ENCODE peak calls at places on chromosomes 11 and 22, in six cellular contexts. One of them, this sample, is unnamed.
A peak's percentile ranks its signal among the peaks of the same experiment; 100 is the strongest.

GRCh38 chr22:43566561-43567332 is 154.9 kb downstream of the MPPED1 start:
- DNase-seq in SK-N-SH: no peak
- DNase-seq in neural progenitor cell: no peak
- DNase-seq in HCT116: no peak
- DNase-seq in OCI-LY7: no peak
- DNase-seq in PC-3: no peak
- DNase-seq in this sample: no peak

GRCh38 chr22:23509571-23510302 is 70.4 kb downstream of the IGLL1 start:
- DNase-seq in OCI-LY7: no peak
- DNase-seq in neural progenitor cell: no peak
- DNase-seq in PC-3: no peak
- DNase-seq in SK-N-SH: no peak
- DNase-seq in HCT116: no peak
- DNase-seq in this sample: peak; percentile 20

GRCh38 chr22:43293661-43294392 is 49.3 kb downstream of the SCUBE1 start:
- DNase-seq in PC-3: peak; percentile 29
- DNase-seq in OCI-LY7: no peak
- DNase-seq in HCT116: no peak
- DNase-seq in neural progenitor cell: peak; percentile 26
- DNase-seq in SK-N-SH: no peak
- DNase-seq in this sample: peak; percentile 74

GRCh38 chr11:122816701-122817100 is 21.6 kb upstream of the CRTAM start:
- DNase-seq in SK-N-SH: no peak
- DNase-seq in HCT116: no peak
- DNase-seq in PC-3: no peak
- DNase-seq in neural progenitor cell: no peak
- DNase-seq in OCI-LY7: no peak
- DNase-seq in this sample: no peak

GRCh38 chr11:28366549-28367341 is 258.6 kb downstream of the METTL15 start:
- DNase-seq in SK-N-SH: no peak
- DNase-seq in neural progenitor cell: no peak
- DNase-seq in PC-3: no peak
- DNase-seq in HCT116: no peak
- DNase-seq in OCI-LY7: no peak
- DNase-seq in this sample: no peak

GRCh38 chr11:105181100-105181499 is 41.5 kb upstream of the CARD18 start:
- DNase-seq in HCT116: no peak
- DNase-seq in OCI-LY7: no peak
- DNase-seq in PC-3: peak; percentile 59
- DNase-seq in SK-N-SH: no peak
- DNase-seq in neural progenitor cell: no peak
- DNase-seq in this sample: peak; percentile 90

GRCh38 chr11:64542172-64543125 is 48.6 kb upstream of the SLC22A12 start:
- DNase-seq in SK-N-SH: no peak
- DNase-seq in neural progenitor cell: no peak
- DNase-seq in OCI-LY7: no peak
- DNase-seq in PC-3: no peak
- DNase-seq in HCT116: no peak
- DNase-seq in this sample: no peak

GRCh38 chr11:65459552-65459951 is 37.0 kb downstream of the NEAT1 start:
- DNase-seq in SK-N-SH: no peak
- DNase-seq in OCI-LY7: no peak
- DNase-seq in neural progenitor cell: peak; percentile 35
- DNase-seq in HCT116: no peak
- DNase-seq in PC-3: no peak
- DNase-seq in this sample: no peak

GRCh38 chr22:35477911-35478582 is 62.6 kb upstream of the RASD2 start:
- DNase-seq in HCT116: peak; percentile 27
- DNase-seq in OCI-LY7: no peak
- DNase-seq in neural progenitor cell: no peak
- DNase-seq in PC-3: peak; percentile 96
- DNase-seq in SK-N-SH: peak; percentile 56
- DNase-seq in this sample: peak; percentile 70

GRCh38 chr11:76208829-76209670 is 2.7 kb upstream of the WNT11 start:
- DNase-seq in neural progenitor cell: peak; percentile 92
- DNase-seq in OCI-LY7: peak; percentile 60
- DNase-seq in HCT116: no peak
- DNase-seq in SK-N-SH: peak; percentile 92
- DNase-seq in PC-3: peak; percentile 73
- DNase-seq in this sample: peak; percentile 64

GRCh38 chr11:117817213-117818035 is 7.1 kb downstream of the FXYD2 start:
- DNase-seq in neural progenitor cell: peak; percentile 89
- DNase-seq in HCT116: peak; percentile 63
- DNase-seq in OCI-LY7: peak; percentile 64
- DNase-seq in PC-3: peak; percentile 89
- DNase-seq in SK-N-SH: peak; percentile 83
- DNase-seq in this sample: peak; percentile 66
- H3K4me3 ChIP-seq in neural progenitor cell: peak overlapping the region; percentile 35
- H3K4me3 ChIP-seq in HCT116: no peak overlapping the region
- H3K4me3 ChIP-seq in OCI-LY7: no peak overlapping the region
- H3K4me3 ChIP-seq in PC-3: no peak overlapping the region
- H3K4me3 ChIP-seq in SK-N-SH: no peak overlapping the region
- H3K4me3 ChIP-seq in this sample: no peak overlapping the region

DNA sequence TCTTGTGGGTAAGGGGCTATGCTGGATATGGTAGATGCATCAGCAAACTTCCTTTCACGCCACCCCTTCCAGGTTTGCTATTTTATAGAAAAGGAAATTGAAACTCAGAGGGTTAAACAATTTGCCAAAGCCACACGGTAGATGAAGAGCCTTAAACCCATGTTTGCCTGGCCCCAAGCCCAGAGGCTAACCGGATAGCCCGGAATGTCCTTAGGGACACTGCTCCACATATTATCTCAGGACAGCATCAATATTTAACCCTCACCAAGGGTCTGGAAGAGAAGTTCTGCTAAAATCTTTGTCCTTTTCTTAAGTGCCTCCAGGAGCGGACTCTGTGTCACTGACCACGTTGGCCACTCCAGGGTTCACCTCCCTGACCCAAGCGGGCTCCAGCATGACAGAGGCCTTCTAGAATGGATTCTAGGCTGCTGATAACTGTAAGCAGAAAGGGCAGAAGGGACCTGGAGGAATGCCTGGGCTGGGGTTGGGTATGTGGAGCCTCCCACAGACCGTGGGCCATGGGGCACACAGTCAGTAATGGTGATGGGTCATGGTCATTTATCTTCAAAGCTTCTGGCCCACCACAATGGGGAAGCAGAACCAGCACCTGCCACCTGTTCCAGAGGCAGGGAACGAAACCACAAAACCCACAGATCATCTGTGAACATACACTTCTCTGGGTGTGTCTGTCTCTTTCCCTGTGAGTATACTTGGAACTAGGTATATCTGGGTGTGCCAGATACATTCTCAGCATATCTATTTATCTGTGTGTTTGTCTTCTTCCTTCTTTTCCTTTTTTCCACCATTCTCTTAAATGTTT is 5.4 kb upstream of the TMEM86A start:
- DNase-seq in SK-N-SH: no peak
- DNase-seq in neural progenitor cell: no peak
- DNase-seq in PC-3: no peak
- DNase-seq in HCT116: no peak
- DNase-seq in OCI-LY7: no peak
- DNase-seq in this sample: no peak
- H3K27ac ChIP-seq in SK-N-SH: no peak overlapping the region
- H3K27ac ChIP-seq in neural progenitor cell: no peak overlapping the region
- H3K27ac ChIP-seq in PC-3: no peak overlapping the region
- H3K27ac ChIP-seq in HCT116: no peak overlapping the region
- H3K27ac ChIP-seq in OCI-LY7: no peak overlapping the region
- H3K27ac ChIP-seq in this sample: no peak overlapping the region

DNA sequence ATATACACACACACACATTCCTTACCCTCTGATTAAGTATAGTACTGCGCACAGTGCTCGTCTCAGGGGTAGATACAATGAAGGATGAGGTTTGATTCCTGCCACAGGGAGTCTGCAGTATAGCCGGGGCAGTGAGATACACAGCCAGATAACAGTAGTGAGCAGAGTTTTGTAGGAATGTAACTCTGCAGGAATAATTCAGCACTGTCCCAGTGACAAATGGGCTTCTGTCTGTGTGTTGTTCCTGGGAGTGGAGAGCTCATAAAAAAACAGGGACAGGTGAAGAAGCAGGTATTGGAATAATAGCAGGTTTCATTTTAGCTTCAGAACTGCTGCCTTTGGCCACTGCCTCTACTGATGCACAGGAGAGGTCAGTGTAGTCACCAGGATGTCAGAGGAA is 85.3 kb upstream of the OR9Q1 start:
- DNase-seq in neural progenitor cell: no peak
- DNase-seq in PC-3: no peak
- DNase-seq in OCI-LY7: no peak
- DNase-seq in HCT116: no peak
- DNase-seq in SK-N-SH: no peak
- DNase-seq in this sample: no peak
- TF ChIP-seq EZH2phosphoT487 in neural progenitor cell: no peak
- TF ChIP-seq EZH2phosphoT487 in PC-3: no peak
- TF ChIP-seq EZH2phosphoT487 in OCI-LY7: no peak
- TF ChIP-seq EZH2phosphoT487 in HCT116: no peak
- TF ChIP-seq EZH2phosphoT487 in SK-N-SH: no peak
- TF ChIP-seq EZH2phosphoT487 in this sample: no peak

GRCh38 chr22:50272103-50272782 is 2.1 kb upstream of the MAPK11 start:
- DNase-seq in SK-N-SH: peak; percentile 48
- DNase-seq in OCI-LY7: no peak
- DNase-seq in HCT116: no peak
- DNase-seq in neural progenitor cell: peak; percentile 45
- DNase-seq in PC-3: no peak
- DNase-seq in this sample: no peak

GRCh38 chr22:50270302-50271010 is at the start of gene MAPK11:
- DNase-seq in SK-N-SH: peak; percentile 85
- DNase-seq in PC-3: peak; percentile 54
- DNase-seq in HCT116: no peak
- DNase-seq in OCI-LY7: peak; percentile 76
- DNase-seq in neural progenitor cell: peak; percentile 92
- DNase-seq in this sample: peak; percentile 82

GRCh38 chr22:50269573-50270301 is 443 bp downstream of the MAPK11 start:
- DNase-seq in HCT116: no peak
- DNase-seq in SK-N-SH: peak; percentile 90
- DNase-seq in neural progenitor cell: no peak
- DNase-seq in OCI-LY7: peak; percentile 59
- DNase-seq in PC-3: peak; percentile 27
- DNase-seq in this sample: peak; percentile 73

GRCh38 chr22:50271519-50271970 is 1.4 kb upstream of the MAPK11 start:
- DNase-seq in OCI-LY7: peak; percentile 73
- DNase-seq in PC-3: peak; percentile 56
- DNase-seq in neural progenitor cell: peak; percentile 96
- DNase-seq in HCT116: no peak
- DNase-seq in SK-N-SH: peak; percentile 93
- DNase-seq in this sample: peak; percentile 77

GRCh38 chr22:50271011-50271394 is 823 bp upstream of the MAPK11 start:
- DNase-seq in neural progenitor cell: no peak
- DNase-seq in SK-N-SH: no peak
- DNase-seq in PC-3: no peak
- DNase-seq in OCI-LY7: no peak
- DNase-seq in HCT116: no peak
- DNase-seq in this sample: no peak
- H3K4me3 ChIP-seq in neural progenitor cell: peak overlapping the region; percentile 49
- H3K4me3 ChIP-seq in SK-N-SH: peak overlapping the region; percentile 60
- H3K4me3 ChIP-seq in PC-3: peak overlapping the region; percentile 68
- H3K4me3 ChIP-seq in OCI-LY7: peak overlapping the region; percentile 73
- H3K4me3 ChIP-seq in HCT116: peak overlapping the region; percentile 65
- H3K4me3 ChIP-seq in this sample: peak overlapping the region; percentile 74

GRCh38 chr22:27419473-27419872 is 382.1 kb downstream of the MN1 start:
- DNase-seq in PC-3: no peak
- DNase-seq in SK-N-SH: no peak
- DNase-seq in OCI-LY7: no peak
- DNase-seq in neural progenitor cell: no peak
- DNase-seq in HCT116: no peak
- DNase-seq in this sample: no peak

GRCh38 chr22:27418261-27418660 is 383.3 kb downstream of the MN1 start:
- DNase-seq in neural progenitor cell: no peak
- DNase-seq in HCT116: no peak
- DNase-seq in OCI-LY7: no peak
- DNase-seq in SK-N-SH: no peak
- DNase-seq in PC-3: no peak
- DNase-seq in this sample: no peak

GRCh38 chr22:27422442-27422841 is 379.1 kb downstream of the MN1 start:
- DNase-seq in PC-3: peak; percentile 46
- DNase-seq in OCI-LY7: no peak
- DNase-seq in HCT116: no peak
- DNase-seq in SK-N-SH: no peak
- DNase-seq in neural progenitor cell: no peak
- DNase-seq in this sample: no peak

GRCh38 chr22:27420817-27421361 is 380.7 kb downstream of the MN1 start:
- DNase-seq in neural progenitor cell: no peak
- DNase-seq in SK-N-SH: no peak
- DNase-seq in PC-3: peak; percentile 73
- DNase-seq in OCI-LY7: no peak
- DNase-seq in HCT116: no peak
- DNase-seq in this sample: peak; percentile 92

DNA sequence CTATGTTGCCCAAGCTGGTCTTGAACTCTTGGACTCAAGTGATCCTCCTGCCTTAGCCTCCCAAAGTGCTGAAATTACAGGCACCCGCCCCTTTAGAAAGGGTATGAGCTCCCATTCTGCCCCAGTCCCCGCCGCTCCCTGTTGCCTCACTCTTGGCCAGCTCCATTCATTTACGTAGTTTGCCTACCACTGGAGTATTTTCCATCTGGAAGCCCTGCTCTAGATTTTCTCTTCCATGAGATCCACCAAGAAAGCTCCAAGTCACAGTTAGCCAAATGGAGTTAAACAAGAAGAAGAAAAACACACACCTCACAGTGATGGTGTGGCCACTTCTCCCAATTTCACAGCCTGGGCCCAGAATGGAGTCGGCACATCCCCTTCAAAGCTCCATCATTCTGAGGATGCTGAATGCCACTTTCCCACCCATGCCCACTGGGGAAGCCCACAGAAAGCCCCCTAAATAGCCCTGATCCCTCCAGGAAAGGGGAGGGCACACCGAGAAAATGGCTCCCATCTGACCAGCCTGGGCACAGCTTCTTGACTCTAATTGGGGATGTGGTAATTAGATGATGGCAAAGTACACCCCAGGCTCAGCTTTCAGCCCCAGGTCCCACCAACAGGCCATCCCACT is 381.3 kb downstream of the MN1 start:
- DNase-seq in PC-3: no peak
- DNase-seq in SK-N-SH: no peak
- DNase-seq in HCT116: no peak
- DNase-seq in OCI-LY7: no peak
- DNase-seq in neural progenitor cell: no peak
- DNase-seq in this sample: peak; percentile 30
- H3K27ac ChIP-seq in PC-3: no peak overlapping the region
- H3K27ac ChIP-seq in SK-N-SH: no peak overlapping the region
- H3K27ac ChIP-seq in HCT116: no peak overlapping the region
- H3K27ac ChIP-seq in OCI-LY7: no peak overlapping the region
- H3K27ac ChIP-seq in neural progenitor cell: no peak overlapping the region
- H3K27ac ChIP-seq in this sample: no peak overlapping the region

GRCh38 chr11:57277845-57278720 is 41.0 kb upstream of the APLNR start:
- DNase-seq in HCT116: peak; percentile 69
- DNase-seq in SK-N-SH: peak; percentile 73
- DNase-seq in PC-3: peak; percentile 89
- DNase-seq in neural progenitor cell: peak; percentile 85
- DNase-seq in OCI-LY7: peak; percentile 23
- DNase-seq in this sample: peak; percentile 90

GRCh38 chr11:57287884-57288283 is 36.9 kb downstream of the TNKS1BP1 start:
- DNase-seq in neural progenitor cell: no peak
- DNase-seq in SK-N-SH: no peak
- DNase-seq in OCI-LY7: no peak
- DNase-seq in HCT116: no peak
- DNase-seq in PC-3: no peak
- DNase-seq in this sample: no peak

GRCh38 chr11:57279131-57279530 is 42.1 kb upstream of the APLNR start:
- DNase-seq in HCT116: no peak
- DNase-seq in OCI-LY7: no peak
- DNase-seq in SK-N-SH: no peak
- DNase-seq in neural progenitor cell: no peak
- DNase-seq in PC-3: peak; percentile 43
- DNase-seq in this sample: peak; percentile 85

GRCh38 chr11:57278721-57279095 is 41.7 kb upstream of the APLNR start:
- DNase-seq in neural progenitor cell: no peak
- DNase-seq in OCI-LY7: no peak
- DNase-seq in HCT116: no peak
- DNase-seq in SK-N-SH: no peak
- DNase-seq in PC-3: no peak
- DNase-seq in this sample: no peak

GRCh38 chr11:57283231-57283990 is 41.3 kb downstream of the TNKS1BP1 start:
- DNase-seq in neural progenitor cell: no peak
- DNase-seq in OCI-LY7: no peak
- DNase-seq in HCT116: no peak
- DNase-seq in SK-N-SH: no peak
- DNase-seq in PC-3: no peak
- DNase-seq in this sample: no peak
- TF ChIP-seq EZH2phosphoT487 in neural progenitor cell: no peak
- TF ChIP-seq EZH2phosphoT487 in OCI-LY7: no peak
- TF ChIP-seq EZH2phosphoT487 in HCT116: no peak
- TF ChIP-seq EZH2phosphoT487 in SK-N-SH: no peak
- TF ChIP-seq EZH2phosphoT487 in PC-3: no peak
- TF ChIP-seq EZH2phosphoT487 in this sample: no peak

This sample was measured in GM23248.